ENCODE peak calls at places on chromosomes 7 and 10, in five cellular contexts. O, V, L, K and Z are unnamed samples.

GRCh38 chr10:104246981-104247380 is 7.7 kb upstream of the GSTO1 start:
- DNase-seq in K (no peak), V (no peak), O (no peak), L (no peak), Z (no peak)

GRCh38 chr7:139610595-139610994 is 87.1 kb downstream of the CLEC2L start:
- DNase-seq in L (no peak), O (no peak), K (no peak), V (no peak), Z (no peak)

GRCh38 chr10:132784582-132785432 is 1.1 kb downstream of the NKX6-2 start:
- DNase-seq in L (no peak), V (no peak), K (no peak), O (no peak), Z (no peak)

GRCh38 chr10:50637003-50637579 is 13.3 kb upstream of the SGMS1 start:
- DNase-seq in O (no peak), L (no peak), K (no peak), V (no peak), Z (no peak)

GRCh38 chr7:142583424-142583823 is 165.8 kb upstream of the PRSS1 start:
- DNase-seq in V (peak; percentile 57), O (no peak), K (no peak), L (no peak), Z (no peak)

GRCh38 chr10:108877130-108877529 is 1046.2 kb downstream of the XPNPEP1 start:
- DNase-seq in L (no peak), K (no peak), O (no peak), V (no peak), Z (no peak)

GRCh38 chr10:101397140-101397539 is 43.2 kb downstream of the BTRC start:
- DNase-seq in K (no peak), O (no peak), V (peak; percentile 13), L (peak; percentile 38), Z (no peak)

GRCh38 chr10:53726921-53727320 is 954.3 kb upstream of the MBL2 start:
- DNase-seq in V (no peak), O (no peak), L (no peak), K (no peak), Z (no peak)

GRCh38 chr7:12423995-12424745 is 20.5 kb upstream of the VWDE start:
- DNase-seq in L (no peak), K (no peak), V (no peak), O (no peak), Z (no peak)

GRCh38 chr10:125768217-125768616 is 7.4 kb downstream of the MMP21 start:
- DNase-seq in K (no peak), L (no peak), V (peak; percentile 33), O (no peak), Z (no peak)

GRCh38 chr10:45308707-45309106 is 6.7 kb downstream of the OR13A1 start:
- DNase-seq in V (peak; percentile 55), L (peak; percentile 44), O (no peak), K (no peak), Z (no peak)

GRCh38 chr7:116499168-116500070 is at the start of gene CAV2:
- DNase-seq in L (no peak), V (peak; percentile 68), O (peak; percentile 82), K (peak; percentile 72), Z (peak; percentile 78)

GRCh38 chr10:59311025-59311424 is 51.3 kb downstream of the FAM13C start:
- DNase-seq in V (no peak), L (no peak), O (no peak), K (no peak), Z (no peak)

GRCh38 chr7:33926535-33926934 is 21.2 kb downstream of the BMPER start:
- DNase-seq in K (no peak), L (no peak), V (peak; percentile 61), O (no peak), Z (no peak)

DNA sequence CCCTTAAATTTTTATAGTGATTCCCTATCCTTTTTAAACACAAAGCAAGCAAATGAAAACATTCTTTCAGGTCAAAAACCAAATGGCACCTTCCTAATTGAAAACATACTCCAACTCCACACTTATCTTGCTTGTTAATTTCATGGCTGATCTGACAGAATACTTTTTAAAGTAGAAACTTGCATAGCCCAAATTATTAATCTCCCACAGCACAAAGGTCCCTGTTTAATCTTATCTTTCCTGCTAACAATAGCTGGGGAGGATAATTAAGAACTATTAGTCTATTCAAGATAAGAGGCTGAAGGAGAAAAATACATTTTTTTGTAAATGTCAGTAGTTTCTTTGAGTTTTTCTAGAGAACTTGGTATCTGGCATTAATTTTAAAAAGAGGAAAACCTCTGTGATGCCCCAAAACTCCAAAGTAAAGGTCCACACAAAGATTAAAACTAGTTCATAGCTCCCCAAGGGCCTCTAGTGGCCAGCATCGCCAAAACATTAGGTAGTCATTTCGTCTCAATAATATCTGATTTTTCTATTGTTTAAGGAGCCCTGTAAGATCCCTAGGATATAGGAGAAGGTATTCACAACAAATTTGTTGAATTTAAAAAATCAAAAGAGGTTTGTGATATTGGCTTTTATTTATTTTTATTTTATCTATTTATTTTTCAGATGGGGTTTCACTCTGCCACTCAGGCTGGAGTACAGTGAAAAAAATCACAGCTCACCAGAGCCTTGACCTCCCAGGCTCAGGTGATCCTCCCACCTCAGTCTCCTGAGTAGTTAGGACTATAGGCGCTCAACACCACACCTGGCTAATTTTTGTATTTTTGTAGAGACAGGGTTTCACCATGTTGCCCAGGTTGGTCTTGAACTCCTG is 14.7 kb downstream of the CDNF start:
- DNase-seq in O (no peak), L (peak; percentile 80), V (peak; percentile 44), K (peak; percentile 31), Z (peak; percentile 22)
- TF ChIP-seq CTCF in O (peak; percentile 69), L (peak; percentile 99), V (peak; percentile 73), K (no peak), Z (peak; percentile 65)

GRCh38 chr10:24418532-24418931 is 209.6 kb downstream of the KIAA1217 start:
- DNase-seq in K (no peak), L (no peak), O (no peak), V (no peak), Z (no peak)
- TF ChIP-seq CTCF in K (no peak), L (peak; percentile 37), O (peak; percentile 11), V (peak; percentile 25), Z (no peak)

DNA sequence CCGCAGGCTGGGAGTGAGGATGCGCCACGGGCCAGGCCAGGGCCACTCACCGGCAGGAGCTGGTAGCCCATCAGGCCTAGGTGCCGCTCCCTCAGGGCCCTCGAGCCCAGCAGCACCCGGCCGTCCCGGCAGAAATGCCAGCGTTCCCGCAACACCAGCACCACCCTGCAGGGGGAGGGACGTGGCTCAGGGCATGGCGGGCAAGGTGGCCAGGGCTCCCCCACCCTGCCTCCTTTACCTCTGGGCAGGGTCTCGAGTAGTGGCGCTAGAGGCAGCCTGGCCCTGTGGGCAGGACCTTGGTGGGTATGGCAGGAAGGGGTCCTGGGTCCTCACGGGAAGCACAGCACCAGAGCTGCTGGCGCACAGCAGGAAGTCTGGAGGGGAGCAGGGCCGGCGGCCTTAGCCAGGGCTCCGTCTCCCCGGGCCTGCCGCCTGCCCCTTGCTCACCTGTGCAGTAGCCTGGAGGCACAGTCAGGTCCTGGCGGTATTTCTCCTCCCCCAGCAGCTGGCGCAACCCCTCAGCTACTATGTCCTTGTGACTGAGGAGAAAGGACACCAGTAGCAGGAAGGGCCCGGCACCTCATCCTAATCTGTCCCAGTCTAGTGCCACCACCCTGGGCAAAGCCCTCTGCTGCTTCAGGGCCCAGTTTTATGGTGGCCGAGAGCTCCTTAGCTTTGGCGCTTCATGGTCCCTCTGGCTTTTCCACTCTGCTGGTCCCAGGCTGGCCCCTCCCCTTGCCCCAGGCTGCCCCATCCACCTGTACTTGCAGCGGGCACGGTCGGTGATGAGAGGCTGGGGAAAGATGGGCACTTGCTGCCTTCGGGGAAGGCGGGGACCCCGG is 3.5 kb downstream of the FASTK start:
- DNase-seq in K (peak; percentile 38), O (peak; percentile 51), V (no peak), L (no peak), Z (no peak)
- TF ChIP-seq CTCF in K (no peak), O (no peak), V (peak; percentile 33), L (peak; percentile 34), Z (peak; percentile 34)

GRCh38 chr10:86401588-86402282 is 35.1 kb upstream of the GRID1 start:
- DNase-seq in V (no peak), K (peak; percentile 50), L (peak; percentile 51), O (peak; percentile 71), Z (peak; percentile 26)

GRCh38 chr10:86402283-86402931 is 35.8 kb upstream of the GRID1 start:
- DNase-seq in V (no peak), O (no peak), K (peak; percentile 25), L (no peak), Z (no peak)

GRCh38 chr10:86399879-86400704 is 33.5 kb upstream of the GRID1 start:
- DNase-seq in V (peak; percentile 99), O (peak; percentile 97), L (peak; percentile 99), K (peak; percentile 97), Z (peak; percentile 98)

GRCh38 chr10:86399514-86399878 is 32.9 kb upstream of the GRID1 start:
- DNase-seq in L (no peak), O (no peak), V (no peak), K (no peak), Z (no peak)

GRCh38 chr10:86400705-86401587 is 34.4 kb upstream of the GRID1 start:
- DNase-seq in L (peak; percentile 59), O (peak; percentile 81), V (peak; percentile 59), K (peak; percentile 70), Z (peak; percentile 50)
- TF ChIP-seq CTCF in L (peak; percentile 22), O (peak; percentile 14), V (peak; percentile 25), K (no peak), Z (no peak)

DNA sequence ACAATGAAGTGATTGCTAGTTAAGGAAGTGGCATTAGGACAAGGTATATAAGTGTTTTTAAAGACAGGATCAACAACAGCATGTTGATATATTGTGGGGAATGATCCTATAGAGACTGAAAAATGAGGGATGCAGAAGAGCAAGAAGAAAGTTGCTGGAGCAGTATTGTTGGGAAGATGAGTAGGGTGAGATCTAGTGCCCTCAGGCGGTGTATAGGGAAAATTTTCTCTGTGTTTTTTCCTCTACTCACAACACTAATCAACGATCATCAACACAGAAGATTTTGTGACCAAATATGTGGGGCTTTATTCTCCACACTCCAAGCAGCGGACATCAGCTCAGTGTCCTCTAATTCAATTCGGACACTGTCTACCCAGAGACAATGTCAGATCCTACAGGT is 9.6 kb upstream of the PTTG1IP2 start:
- DNase-seq in V (no peak), O (no peak), K (no peak), L (peak; percentile 5), Z (no peak)
- TF ChIP-seq CTCF in V (peak; percentile 45), O (no peak), K (no peak), L (peak; percentile 65), Z (no peak)